ENCODE peak calls at places on chromosome 16, in nine cellular contexts. R, P, A, E, X, K, J, T and N are unnamed samples. For H3K9me3, the result is how much of the 10 kb centered on the place peaks cover.

GRCh38 chr16:85308585-85309540 is 196.6 kb upstream of the CIBAR2 start:
- DNase-seq in R (no peak), P (no peak), A (no peak), E (no peak), X (peak), K (no peak), J (no peak), T (no peak), N (no peak)

GRCh38 chr16:27241658-27242057 is 26.9 kb downstream of the NSMCE1 start:
- DNase-seq in R (no peak), P (peak), A (no peak), E (no peak), X (no peak), K (no peak), J (no peak), T (no peak), N (peak)

GRCh38 chr16:12315330-12316138 is 339.0 kb downstream of the SNX29 start:
- DNase-seq in R (no peak), P (no peak), A (no peak), E (no peak), X (no peak), K (no peak), J (no peak), T (no peak), N (no peak)

GRCh38 chr16:50879873-50880695 is 138.2 kb downstream of the CYLD start:
- DNase-seq in R (peak), P (no peak), A (no peak), E (no peak), X (no peak), K (no peak), J (no peak), T (no peak), N (no peak)

GRCh38 chr16:54390095-54390494 is 103.5 kb upstream of the IRX3 start:
- DNase-seq in R (no peak), P (no peak), A (peak), E (no peak), X (no peak), K (no peak), J (no peak), T (no peak), N (no peak)

GRCh38 chr16:54201200-54201599 is 85.4 kb downstream of the IRX3 start:
- DNase-seq in R (no peak), P (no peak), A (peak), E (no peak), X (peak), K (no peak), J (no peak), T (no peak), N (peak)

GRCh38 chr16:50684823-50685455 is 3.8 kb upstream of the SNX20 start:
- DNase-seq in R (no peak), P (no peak), A (no peak), E (no peak), X (no peak), K (no peak), J (no peak), T (no peak), N (no peak)

GRCh38 chr16:21302898-21303528 is 24.9 kb upstream of the CRYM start:
- DNase-seq in R (no peak), P (peak), A (peak), E (no peak), X (peak), K (no peak), J (no peak), T (no peak), N (no peak)

GRCh38 chr16:66881014-66881417 is 701 bp downstream of the PDP2 start:
- DNase-seq in R (no peak), P (peak), A (peak), E (no peak), X (peak), K (no peak), J (no peak), T (no peak), N (no peak)

GRCh38 chr16:82945420-82946096 is 318.8 kb downstream of the CDH13 start:
- DNase-seq in R (no peak), P (no peak), A (no peak), E (no peak), X (no peak), K (no peak), J (peak), T (no peak), N (no peak)

GRCh38 chr16:30535777-30536190 is 1.1 kb upstream of the ZNF747 start:
- DNase-seq in R (peak), P (peak), A (peak), E (peak), X (peak), K (peak), J (peak), T (peak), N (peak)

GRCh38 chr16:22674832-22675191 is 139.2 kb upstream of the HS3ST2 start:
- DNase-seq in R (no peak), P (no peak), A (no peak), E (no peak), X (no peak), K (no peak), J (no peak), T (no peak), N (peak)

GRCh38 chr16:53695070-53695469 is 8.6 kb downstream of the RPGRIP1L start:
- DNase-seq in R (no peak), P (peak), A (no peak), E (no peak), X (no peak), K (no peak), J (no peak), T (no peak), N (no peak)

GRCh38 chr16:69567031-69567680 is 1.4 kb downstream of the NFAT5 start:
- DNase-seq in R (no peak), P (peak), A (peak), E (no peak), X (peak), K (no peak), J (peak), T (no peak), N (no peak)

GRCh38 chr16:11379420-11379819 is 34.2 kb downstream of the RMI2 start:
- DNase-seq in R (no peak), P (peak), A (no peak), E (peak), X (no peak), K (peak), J (no peak), T (no peak), N (peak)

GRCh38 chr16:12300490-12300889 is 324.0 kb downstream of the SNX29 start:
- DNase-seq in R (no peak), P (no peak), A (no peak), E (no peak), X (no peak), K (no peak), J (no peak), T (no peak), N (no peak)

GRCh38 chr16:12484987-12485386 is 318.7 kb downstream of the CPPED1 start:
- DNase-seq in R (no peak), P (no peak), A (no peak), E (no peak), X (no peak), K (no peak), J (no peak), T (no peak), N (no peak)

GRCh38 chr16:78392585-78393195 is 293.2 kb downstream of the WWOX start:
- DNase-seq in R (no peak), P (no peak), A (no peak), E (no peak), X (no peak), K (no peak), J (no peak), T (no peak), N (no peak)

GRCh38 chr16:10895053-10895946 is 18.3 kb downstream of the CIITA start:
- DNase-seq in R (no peak), P (peak), A (peak), E (no peak), X (peak), K (peak), J (no peak), T (peak), N (no peak)

GRCh38 chr16:46885960-46886763 is 2.0 kb downstream of the GPT2 start:
- DNase-seq in R (no peak), P (peak), A (no peak), E (no peak), X (no peak), K (no peak), J (no peak), T (peak), N (no peak)

GRCh38 chr16:55730115-55730514 is 74.3 kb downstream of the SLC6A2 start:
- DNase-seq in R (no peak), P (no peak), A (no peak), E (no peak), X (no peak), K (no peak), J (no peak), T (no peak), N (no peak)

GRCh38 chr16:77732241-77732946 is 10.1 kb downstream of the NUDT7 start:
- DNase-seq in R (no peak), P (peak), A (no peak), E (no peak), X (no peak), K (no peak), J (no peak), T (no peak), N (no peak)

GRCh38 chr16:69727916-69728270 is 1.5 kb upstream of the NQO1 start:
- DNase-seq in R (peak), P (no peak), A (no peak), E (no peak), X (no peak), K (no peak), J (no peak), T (no peak), N (no peak)

GRCh38 chr16:79997257-79997656 is 396.7 kb upstream of the MAF start:
- DNase-seq in R (no peak), P (peak), A (peak), E (no peak), X (peak), K (no peak), J (no peak), T (no peak), N (no peak)

GRCh38 chr16:22213236-22213635 is 7.2 kb downstream of the EEF2K start:
- DNase-seq in R (no peak), P (no peak), A (no peak), E (no peak), X (no peak), K (no peak), J (no peak), T (no peak), N (no peak)

GRCh38 chr16:11651796-11652195 is 16.5 kb upstream of the SNN start:
- DNase-seq in R (no peak), P (no peak), A (no peak), E (no peak), X (peak), K (no peak), J (no peak), T (no peak), N (no peak)

GRCh38 chr16:57591086-57591869 is 37.2 kb upstream of the ADGRG1 start:
- DNase-seq in R (peak), P (peak), A (peak), E (peak), X (peak), K (peak), J (peak), T (peak), N (peak)

GRCh38 chr16:66924527-66925321 is 611 bp downstream of the RRAD start:
- DNase-seq in R (no peak), P (no peak), A (no peak), E (peak), X (no peak), K (no peak), J (peak), T (peak), N (no peak)

GRCh38 chr16:30113031-30113710 is at the start of gene GDPD3:
- DNase-seq in R (no peak), P (no peak), A (no peak), E (no peak), X (no peak), K (no peak), J (no peak), T (no peak), N (no peak)

GRCh38 chr16:83898463-83899271 is at the start of gene MLYCD:
- DNase-seq in R (peak), P (peak), A (peak), E (peak), X (peak), K (peak), J (peak), T (peak), N (peak)

GRCh38 chr16:2428051-2428786 is 1.0 kb upstream of the CCNF start:
- DNase-seq in R (peak), P (peak), A (peak), E (no peak), X (peak), K (no peak), J (no peak), T (peak), N (peak)

GRCh38 chr16:23149267-23149992 is at the start of gene USP31:
- DNase-seq in R (peak), P (peak), A (peak), E (peak), X (peak), K (peak), J (peak), T (peak), N (peak)

GRCh38 chr16:66491716-66492064 is 58.2 kb downstream of the TK2 start:
- DNase-seq in R (no peak), P (no peak), A (no peak), E (no peak), X (no peak), K (no peak), J (no peak), T (no peak), N (peak)

GRCh38 chr16:27945233-27945975 is 118.1 kb downstream of the GSG1L start:
- DNase-seq in R (no peak), P (no peak), A (no peak), E (no peak), X (no peak), K (no peak), J (no peak), T (no peak), N (peak)

GRCh38 chr16:841455-842060 is 41.0 kb upstream of the GNG13 start:
- DNase-seq in R (no peak), P (no peak), A (no peak), E (no peak), X (no peak), K (peak), J (no peak), T (no peak), N (no peak)
- H3K9me3 ChIP-seq in R (under half), P (under half), A (under half), E (under half), X (under half), K (under half), J (under half), T (under half), N (under half)

GRCh38 chr16:75042423-75043174 is 43.8 kb downstream of the ZNRF1 start:
- DNase-seq in R (no peak), P (no peak), A (no peak), E (no peak), X (no peak), K (no peak), J (no peak), T (no peak), N (no peak)
- H3K9me3 ChIP-seq in R (under half), P (under half), A (under half), E (under half), X (under half), K (under half), J (under half), T (under half), N (under half)

GRCh38 chr16:31745900-31746299 is 127.7 kb upstream of the ZNF267 start:
- DNase-seq in R (no peak), P (no peak), A (no peak), E (no peak), X (no peak), K (no peak), J (no peak), T (no peak), N (no peak)
- H3K9me3 ChIP-seq in R (half or more), P (under half), A (under half), E (under half), X (under half), K (half or more), J (under half), T (under half), N (under half)

GRCh38 chr16:19945934-19946333 is 61.3 kb upstream of the GPRC5B start:
- DNase-seq in R (no peak), P (no peak), A (no peak), E (no peak), X (no peak), K (no peak), J (no peak), T (no peak), N (no peak)
- H3K9me3 ChIP-seq in R (under half), P (under half), A (under half), E (under half), X (under half), K (under half), J (under half), T (under half), N (under half)

DNA sequence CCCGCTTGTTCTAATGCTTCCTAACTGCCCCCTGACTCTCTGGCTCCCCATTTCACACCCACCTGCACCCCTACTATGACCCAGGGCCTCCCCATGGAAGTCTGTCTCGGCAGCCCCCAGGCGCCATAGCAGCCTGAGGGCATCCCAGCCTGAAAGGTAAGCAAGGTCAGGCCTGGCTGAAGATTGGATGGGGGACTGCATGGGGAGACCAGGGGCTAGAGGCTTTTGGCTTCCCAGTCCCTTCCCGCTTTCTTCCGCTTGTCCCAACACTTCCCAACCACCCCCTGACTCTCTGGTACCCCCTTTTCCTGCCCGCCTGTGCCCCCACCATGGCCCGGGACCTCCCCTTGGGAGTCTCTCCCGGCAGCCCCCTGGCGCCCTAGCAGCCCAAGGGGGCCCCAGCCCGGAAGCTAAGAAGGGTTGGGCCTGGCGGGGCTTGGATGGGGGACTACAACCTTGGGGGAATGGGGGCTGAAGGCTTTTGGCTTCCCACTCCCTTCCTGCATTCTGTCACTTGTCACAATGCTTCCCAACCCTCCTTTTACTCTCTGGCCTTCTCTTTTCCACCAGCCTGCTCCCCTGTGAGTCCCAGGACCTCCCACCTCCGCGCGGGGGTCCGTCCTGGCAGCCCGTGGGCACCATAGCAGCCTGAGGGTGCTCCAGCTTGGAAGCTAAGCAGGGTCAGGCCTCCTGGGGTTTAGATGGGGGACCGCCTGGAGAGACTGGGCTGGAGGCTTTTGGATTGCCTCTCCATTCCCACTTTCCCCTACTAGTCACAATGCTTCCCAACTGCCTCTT is 2288.4 kb downstream of the TP53TG3F start:
- DNase-seq in R (no peak), P (no peak), A (no peak), E (no peak), X (no peak), K (no peak), J (no peak), T (no peak), N (no peak)
- H3K9me3 ChIP-seq in R (under half), P (under half), A (under half), E (under half), X (under half), K (under half), J (under half), T (under half), N (under half)

GRCh38 chr16:35295856-35296255 is 1836.4 kb downstream of the TP53TG3F start:
- DNase-seq in R (no peak), P (no peak), A (no peak), E (no peak), X (no peak), K (no peak), J (no peak), T (no peak), N (no peak)
- H3K9me3 ChIP-seq in R (under half), P (under half), A (under half), E (under half), X (under half), K (under half), J (under half), T (under half), N (under half)

GRCh38 chr16:88623858-88624257 is 14.5 kb upstream of the IL17C start:
- DNase-seq in R (no peak), P (no peak), A (no peak), E (no peak), X (no peak), K (no peak), J (no peak), T (no peak), N (no peak)
- H3K9me3 ChIP-seq in R (under half), P (under half), A (under half), E (under half), X (under half), K (under half), J (under half), T (under half), N (under half)

GRCh38 chr16:24430937-24431760 is 108.2 kb upstream of the RBBP6 start:
- DNase-seq in R (no peak), P (peak), A (no peak), E (no peak), X (no peak), K (no peak), J (no peak), T (no peak), N (no peak)

GRCh38 chr16:24427840-24428239 is 111.5 kb upstream of the RBBP6 start:
- DNase-seq in R (no peak), P (no peak), A (no peak), E (no peak), X (no peak), K (no peak), J (no peak), T (no peak), N (no peak)

GRCh38 chr16:24423332-24423731 is 116.0 kb upstream of the RBBP6 start:
- DNase-seq in R (no peak), P (no peak), A (no peak), E (no peak), X (no peak), K (no peak), J (no peak), T (no peak), N (no peak)

DNA sequence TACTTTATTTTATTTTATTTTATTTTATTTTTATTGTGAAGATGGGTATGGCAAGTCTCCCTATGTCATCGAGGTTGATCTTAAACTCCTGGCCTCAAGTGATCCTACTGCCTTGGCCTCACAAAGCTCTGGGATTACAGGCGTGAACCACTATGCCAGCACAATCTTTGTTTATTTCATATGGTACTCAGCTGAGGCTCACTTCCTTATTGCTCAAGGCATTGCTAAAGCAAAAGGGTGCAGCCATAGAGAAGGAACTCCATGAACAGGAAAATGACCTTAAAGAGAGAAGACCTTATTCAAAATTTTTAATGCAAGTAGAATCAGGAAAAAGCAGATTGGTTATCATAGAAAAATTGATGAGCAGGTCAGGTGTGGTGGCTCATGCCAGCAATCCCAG is 110.6 kb upstream of the RBBP6 start:
- DNase-seq in R (no peak), P (no peak), A (no peak), E (no peak), X (no peak), K (no peak), J (no peak), T (no peak), N (no peak)
- H3K9me3 ChIP-seq in R (under half), P (under half), A (under half), E (under half), X (under half), K (under half), J (under half), T (under half), N (under half)